ENCODE peak calls at places on chromosomes 2 and 18, in four cellular contexts. R, O, G and A are unnamed samples. For H3K9me2, the result is how much of the 10 kb centered on the place peaks cover.

GRCh38 chr2:163657257-163657656 is 78.6 kb downstream of the FIGN start:
- DNase-seq in R (no peak), G (no peak), O (no peak), A (no peak)

GRCh38 chr2:195475336-195475735 is 181.7 kb upstream of the SLC39A10 start:
- DNase-seq in R (no peak), O (no peak), G (no peak), A (no peak)

GRCh38 chr2:108884629-108885028 is 98.1 kb downstream of the CCDC138 start:
- DNase-seq in O (no peak), R (no peak), G (no peak), A (no peak)

GRCh38 chr2:162106146-162106551 is 32.1 kb upstream of the DPP4 start:
- DNase-seq in R (no peak), G (peak), O (no peak), A (no peak)

GRCh38 chr2:49827366-49827765 is 673.1 kb upstream of the FSHR start:
- DNase-seq in R (no peak), G (no peak), O (no peak), A (no peak)

GRCh38 chr2:42339191-42339912 is 21.7 kb downstream of the COX7A2L start:
- DNase-seq in G (peak), R (no peak), O (no peak), A (peak)

GRCh38 chr2:114283774-114284173 is 158.7 kb upstream of the DPP10 start:
- DNase-seq in G (no peak), R (no peak), O (no peak), A (no peak)

GRCh38 chr2:199160081-199160480 is 297.7 kb downstream of the SATB2 start:
- DNase-seq in O (no peak), R (no peak), G (no peak), A (no peak)

GRCh38 chr2:106341666-106342065 is 126.5 kb downstream of the RGPD3 start:
- DNase-seq in O (no peak), R (no peak), G (no peak), A (no peak)

GRCh38 chr2:2362181-2362580 is 31.1 kb upstream of the MYT1L start:
- DNase-seq in R (no peak), O (no peak), G (no peak), A (no peak)

GRCh38 chr18:48992791-48993555 is 42.2 kb upstream of the SMAD7 start:
- DNase-seq in O (no peak), R (peak), G (no peak), A (peak)

GRCh38 chr2:16708173-16708572 is 42.5 kb upstream of the CYRIA start:
- DNase-seq in G (no peak), O (no peak), R (no peak), A (no peak)

GRCh38 chr2:198756166-198756565 is 701.6 kb downstream of the SATB2 start:
- DNase-seq in O (no peak), G (peak), R (no peak), A (no peak)

GRCh38 chr2:73035899-73036778 is 35.4 kb downstream of the SFXN5 start:
- DNase-seq in G (no peak), R (no peak), O (peak), A (peak)

GRCh38 chr2:9002637-9003365 is 683 bp downstream of the MBOAT2 start:
- DNase-seq in R (peak), O (peak), G (peak), A (no peak)

GRCh38 chr2:56522605-56523089 is 338.9 kb downstream of the CCDC85A start:
- DNase-seq in R (peak), G (peak), O (peak), A (no peak)

GRCh38 chr2:71849111-71849510 is 298.6 kb downstream of the CYP26B1 start:
- DNase-seq in O (no peak), R (no peak), G (no peak), A (no peak)

GRCh38 chr2:71849603-71850305 is 297.9 kb downstream of the CYP26B1 start:
- DNase-seq in O (no peak), R (no peak), G (no peak), A (no peak)

GRCh38 chr2:71850306-71850801 is 297.3 kb downstream of the CYP26B1 start:
- DNase-seq in G (no peak), O (no peak), R (no peak), A (no peak)

GRCh38 chr2:71852141-71852711 is 295.4 kb downstream of the CYP26B1 start:
- DNase-seq in O (no peak), G (peak), R (peak), A (no peak)

DNA sequence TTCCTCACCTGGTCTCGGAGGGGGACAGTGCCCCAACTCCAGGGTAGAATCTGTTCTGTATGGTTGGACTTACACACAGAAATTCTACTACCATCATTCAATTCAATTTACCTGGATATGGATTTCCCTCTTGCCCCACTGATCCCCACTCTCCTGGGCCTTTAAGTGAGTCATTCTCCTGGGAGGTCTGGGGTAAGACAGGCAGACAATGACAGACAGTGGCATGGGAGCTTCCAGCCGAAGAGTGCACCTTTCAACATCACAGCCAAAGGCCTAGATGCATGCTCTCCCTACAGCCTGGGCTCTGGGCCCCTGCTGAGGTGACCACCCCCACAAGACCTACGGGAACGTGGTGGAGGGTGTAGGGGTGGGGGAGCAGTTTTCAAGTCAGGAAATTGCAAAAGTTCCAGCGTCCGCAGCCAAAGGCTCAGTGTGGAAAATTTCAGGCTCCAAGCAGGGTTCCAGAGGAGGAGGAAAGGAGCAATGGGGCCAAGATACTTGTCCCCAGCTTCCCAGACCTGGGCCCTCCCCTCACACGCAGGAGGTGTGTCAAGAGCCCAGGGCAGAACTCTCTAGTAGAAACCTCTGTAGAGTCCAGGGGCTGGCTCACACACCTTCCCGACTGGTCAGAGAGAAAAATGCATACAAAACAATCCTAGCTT is 296.4 kb downstream of the CYP26B1 start:
- DNase-seq in R (no peak), G (peak), O (no peak), A (no peak)
- H3K9me2 ChIP-seq in R (under half), G (under half), O (under half), A (under half)

GRCh38 chr2:69796199-69796598 is 33.3 kb upstream of the GMCL1 start:
- DNase-seq in G (peak), R (no peak), O (peak), A (no peak)

GRCh38 chr2:69797836-69798465 is 31.5 kb upstream of the GMCL1 start:
- DNase-seq in R (peak), G (peak), O (peak), A (no peak)

GRCh38 chr2:69797235-69797634 is 32.2 kb upstream of the GMCL1 start:
- DNase-seq in R (no peak), G (no peak), O (no peak), A (no peak)

GRCh38 chr2:69798909-69799526 is 30.4 kb upstream of the GMCL1 start:
- DNase-seq in G (peak), O (no peak), R (peak), A (peak)

GRCh38 chr2:69798466-69798908 is 31.0 kb upstream of the GMCL1 start:
- DNase-seq in R (peak), G (peak), O (no peak), A (no peak)
- H3K4me2 ChIP-seq in R (peak), G (peak), O (peak), A (peak)

GRCh38 chr2:128638741-128639477 is 320.2 kb upstream of the HS6ST1 start:
- DNase-seq in R (no peak), O (no peak), G (peak), A (no peak)
- H3K9me2 ChIP-seq in R (under half), O (under half), G (under half), A (under half)

GRCh38 chr2:202164409-202164808 is 74.0 kb downstream of the SUMO1 start:
- DNase-seq in G (no peak), R (peak), O (no peak), A (no peak)
- H3K4me2 ChIP-seq in G (no peak), R (no peak), O (no peak), A (no peak)

DNA sequence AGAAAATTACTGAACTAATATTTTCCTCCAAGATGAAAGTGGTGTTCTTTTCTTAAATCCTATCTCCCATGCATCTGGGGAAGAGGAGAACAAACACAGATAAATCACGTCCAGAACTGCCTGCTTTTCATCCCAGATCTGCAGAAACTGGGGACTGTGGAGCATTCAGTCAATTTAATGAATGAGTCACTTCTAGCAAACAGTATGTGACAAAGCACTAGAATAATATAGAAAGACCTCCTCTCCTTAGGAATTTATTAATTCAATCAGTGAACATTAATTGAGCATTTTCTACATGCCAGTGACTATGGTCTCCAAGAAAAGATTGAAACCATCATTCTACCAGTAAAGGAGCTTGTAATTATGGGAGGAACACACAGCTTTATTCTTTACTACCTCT is 693.4 kb upstream of the ID2 start:
- DNase-seq in G (no peak), R (no peak), O (peak), A (no peak)
- H3K9me2 ChIP-seq in G (under half), R (under half), O (under half), A (under half)

GRCh38 chr2:10375570-10376266 is 72.4 kb downstream of the ODC1 start:
- DNase-seq in O (no peak), R (no peak), G (no peak), A (peak)
- H3K4me2 ChIP-seq in O (no peak), R (no peak), G (no peak), A (peak)

GRCh38 chr18:50656841-50657470 is 97.1 kb downstream of the MAPK4 start:
- DNase-seq in R (no peak), O (no peak), G (no peak), A (no peak)
- H3K9me2 ChIP-seq in R (under half), O (under half), G (under half), A (under half)

GRCh38 chr2:233815861-233816260 is 37.7 kb downstream of the MROH2A start:
- DNase-seq in G (peak), R (no peak), O (no peak), A (no peak)
- H3K4me2 ChIP-seq in G (no peak), R (no peak), O (no peak), A (no peak)

GRCh38 chr2:7984693-7985353 is 697.0 kb upstream of the ID2 start:
- DNase-seq in R (no peak), G (no peak), O (no peak), A (no peak)

GRCh38 chr2:7983912-7984311 is 697.9 kb upstream of the ID2 start:
- DNase-seq in G (no peak), O (no peak), R (no peak), A (no peak)

GRCh38 chr2:7986431-7986830 is 695.4 kb upstream of the ID2 start:
- DNase-seq in O (no peak), R (no peak), G (no peak), A (no peak)

GRCh38 chr2:7989823-7990222 is 692.0 kb upstream of the ID2 start:
- DNase-seq in G (no peak), O (no peak), R (no peak), A (no peak)

DNA sequence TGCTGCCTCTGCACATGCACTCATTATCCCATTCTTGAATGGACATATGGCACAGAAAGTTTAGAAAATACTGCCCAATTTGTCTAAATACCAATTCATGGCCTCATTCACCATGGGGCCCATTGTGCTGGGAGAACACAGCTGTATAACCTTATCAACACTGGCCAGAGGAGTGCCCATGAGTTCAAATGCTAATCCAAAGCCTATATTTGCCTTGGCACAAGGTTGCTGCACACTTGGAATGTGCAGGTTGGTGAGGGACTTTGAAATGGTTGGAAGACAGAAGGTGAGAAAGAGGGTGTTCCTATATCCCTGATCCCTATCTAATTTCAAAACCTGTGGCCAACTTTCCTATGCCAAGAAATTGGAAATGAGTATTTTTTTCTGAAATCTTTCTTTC is 693.9 kb upstream of the ID2 start:
- DNase-seq in G (no peak), O (no peak), R (no peak), A (no peak)
- H3K9me2 ChIP-seq in G (under half), O (under half), R (under half), A (under half)

GRCh38 chr18:77066689-77067088 is 65.9 kb downstream of the MBP start:
- DNase-seq in O (no peak), R (no peak), G (no peak), A (no peak)
- H3K4me2 ChIP-seq in O (peak), R (no peak), G (peak), A (no peak)